ENCODE peak calls at places on chromosomes 12 and 14, in four cellular contexts. M, J, Q and Y are unnamed samples.

GRCh38 chr12:75750950-75751349 is 239.5 kb upstream of the KRR1 start:
- DNase-seq in M (no peak), J (no peak), Q (no peak), Y (no peak)

GRCh38 chr12:110317921-110318320 is 36.9 kb downstream of the ATP2A2 start:
- DNase-seq in M (no peak), J (no peak), Q (no peak), Y (no peak)

GRCh38 chr12:67299936-67300335 is 30.8 kb downstream of the CAND1 start:
- DNase-seq in M (no peak), J (no peak), Q (no peak), Y (no peak)

GRCh38 chr12:14257734-14258467 is 107.6 kb upstream of the ATF7IP start:
- DNase-seq in M (peak), J (peak), Q (peak), Y (peak)

GRCh38 chr12:110704750-110705149 is 15.8 kb upstream of the HVCN1 start:
- DNase-seq in M (no peak), J (peak), Q (peak), Y (no peak)

GRCh38 chr14:60346706-60347105 is 97.7 kb downstream of the PPM1A start:
- DNase-seq in M (no peak), J (no peak), Q (no peak), Y (no peak)

GRCh38 chr12:94169495-94169894 is 21.1 kb downstream of the PLXNC1 start:
- DNase-seq in M (no peak), J (no peak), Q (peak), Y (no peak)

GRCh38 chr12:54019924-54020586 is 8.2 kb upstream of the HOXC6 start:
- DNase-seq in M (no peak), J (no peak), Q (no peak), Y (no peak)

GRCh38 chr12:120581998-120582397 is 796 bp upstream of the POP5 start:
- DNase-seq in M (no peak), J (no peak), Q (no peak), Y (no peak)

GRCh38 chr12:51941011-51941561 is 10.4 kb upstream of the ACVR1B start:
- DNase-seq in M (no peak), J (no peak), Q (peak), Y (peak)

GRCh38 chr14:101562659-101563351 is 1.5 kb downstream of the DIO3 start:
- DNase-seq in M (no peak), J (no peak), Q (peak), Y (no peak)

GRCh38 chr12:27593266-27593665 is 69.3 kb downstream of the PPFIBP1 start:
- DNase-seq in M (no peak), J (no peak), Q (no peak), Y (no peak)

GRCh38 chr14:102509744-102510615 is at the start of gene ANKRD9:
- DNase-seq in M (peak), J (peak), Q (peak), Y (peak)

GRCh38 chr14:90355540-90356518 is 24.1 kb upstream of the NRDE2 start:
- DNase-seq in M (no peak), J (no peak), Q (no peak), Y (no peak)

GRCh38 chr14:99921431-99921830 is 128.2 kb downstream of the EML1 start:
- DNase-seq in M (no peak), J (no peak), Q (no peak), Y (no peak)

GRCh38 chr12:42684171-42685071 is 94.9 kb upstream of the PRICKLE1 start:
- DNase-seq in M (no peak), J (no peak), Q (peak), Y (no peak)

GRCh38 chr12:79397609-79398008 is 293.2 kb downstream of the PAWR start:
- DNase-seq in M (no peak), J (no peak), Q (no peak), Y (no peak)

GRCh38 chr14:22448905-22449611 is 140.0 kb downstream of the DAD1 start:
- DNase-seq in M (no peak), J (no peak), Q (no peak), Y (no peak)

GRCh38 chr14:103385994-103386491 is 828 bp downstream of the MARK3 start:
- DNase-seq in M (peak), J (peak), Q (peak), Y (peak)

GRCh38 chr12:66693901-66694513 is 15.1 kb upstream of the GRIP1 start:
- DNase-seq in M (peak), J (no peak), Q (peak), Y (no peak)

GRCh38 chr12:93191461-93191860 is 186.3 kb upstream of the NUDT4 start:
- DNase-seq in M (no peak), J (no peak), Q (no peak), Y (no peak)

GRCh38 chr12:13606290-13606689 is 375.1 kb downstream of the GRIN2B start:
- DNase-seq in M (no peak), J (peak), Q (peak), Y (no peak)

GRCh38 chr14:29039171-29039570 is 272.6 kb downstream of the FOXG1 start:
- DNase-seq in M (no peak), J (peak), Q (peak), Y (no peak)

GRCh38 chr12:7017870-7018349 is 366 bp downstream of the LPCAT3 start:
- DNase-seq in M (peak), J (no peak), Q (no peak), Y (no peak)

GRCh38 chr14:38527502-38527878 is 271.6 kb upstream of the CLEC14A start:
- DNase-seq in M (no peak), J (no peak), Q (no peak), Y (no peak)

GRCh38 chr14:39576726-39577125 is 144.5 kb upstream of the FBXO33 start:
- DNase-seq in M (no peak), J (no peak), Q (no peak), Y (no peak)

GRCh38 chr12:100234166-100234565 is 32.7 kb downstream of the DEPDC4 start:
- DNase-seq in M (no peak), J (no peak), Q (peak), Y (no peak)

GRCh38 chr14:24132061-24132685 is 1.7 kb downstream of the FITM1 start:
- DNase-seq in M (no peak), J (no peak), Q (no peak), Y (no peak)

GRCh38 chr12:6323340-6323994 is 13.0 kb downstream of the PLEKHG6 start:
- DNase-seq in M (peak), J (peak), Q (peak), Y (no peak)

GRCh38 chr12:104667139-104667538 is 210.4 kb downstream of the CHST11 start:
- DNase-seq in M (no peak), J (no peak), Q (no peak), Y (no peak)

GRCh38 chr12:52867636-52868035 is 18.8 kb upstream of the KRT78 start:
- DNase-seq in M (no peak), J (no peak), Q (peak), Y (no peak)

GRCh38 chr14:76123426-76124095 is 28.2 kb upstream of the GPATCH2L start:
- DNase-seq in M (no peak), J (no peak), Q (peak), Y (no peak)

GRCh38 chr12:4449862-4450222 is 4.2 kb upstream of the FGF6 start:
- DNase-seq in M (no peak), J (no peak), Q (no peak), Y (no peak)

GRCh38 chr14:32933943-32934890 is 4.5 kb upstream of the NPAS3 start:
- DNase-seq in M (no peak), J (peak), Q (peak), Y (peak)

GRCh38 chr14:69313176-69313575 is 53.2 kb downstream of the GALNT16 start:
- DNase-seq in M (no peak), J (peak), Q (no peak), Y (peak)